ENCODE peak calls at places on chromosomes 4 and X, in six cellular contexts. R is HFF-Myc, F is body of pancreas, V is cardiac muscle cell, Z is suprapubic skin, L is transverse colon. W is an unnamed sample.

GRCh38 chrX:110222497-110223257 is 95.2 kb downstream of the AMMECR1 start:
- DNase-seq in R (no peak), F (no peak), V (no peak), Z (no peak), L (no peak), W (no peak)

GRCh38 chr4:12956026-12956425 is 528.1 kb downstream of the RAB28 start:
- DNase-seq in R (no peak), F (no peak), V (no peak), Z (no peak), L (no peak), W (no peak)

GRCh38 chr4:135840781-135841180 is 1639.2 kb upstream of the PABPC4L start:
- DNase-seq in R (no peak), F (no peak), V (no peak), Z (no peak), L (no peak), W (no peak)

GRCh38 chr4:5899881-5900280 is 7.0 kb upstream of the CRMP1 start:
- DNase-seq in R (no peak), F (no peak), V (no peak), Z (no peak), L (no peak), W (no peak)

GRCh38 chr4:54228064-54228527 is 997 bp upstream of the PDGFRA start:
- DNase-seq in R (peak; percentile 64), F (peak; percentile 59), V (peak; percentile 96), Z (peak; percentile 83), L (peak; percentile 68), W (peak; percentile 82)

GRCh38 chr4:38243385-38244053 is 283.3 kb downstream of the PTTG2 start:
- DNase-seq in R (no peak), F (no peak), V (peak; percentile 23), Z (no peak), L (peak; percentile 20), W (peak; percentile 1)

GRCh38 chrX:7330971-7331746 is 183.2 kb upstream of the PUDP start:
- DNase-seq in R (peak; percentile 58), F (no peak), V (peak; percentile 55), Z (no peak), L (no peak), W (peak; percentile 86)

GRCh38 chrX:150688911-150689451 is 4.2 kb upstream of the MTMR1 start:
- DNase-seq in R (peak; percentile 81), F (no peak), V (peak; percentile 60), Z (no peak), L (no peak), W (peak; percentile 93)

GRCh38 chr4:154739111-154739510 is 4.7 kb upstream of the LRAT start:
- DNase-seq in R (no peak), F (no peak), V (no peak), Z (no peak), L (no peak), W (no peak)

GRCh38 chr4:164446516-164446915 is 307.4 kb upstream of the SMIM31 start:
- DNase-seq in R (no peak), F (no peak), V (no peak), Z (no peak), L (no peak), W (peak; percentile 77)

GRCh38 chr4:21387683-21388082 is 560.9 kb downstream of the KCNIP4 start:
- DNase-seq in R (no peak), F (no peak), V (no peak), Z (no peak), L (no peak), W (no peak)

GRCh38 chr4:137393043-137393442 is 139.3 kb downstream of the PCDH18 start:
- DNase-seq in R (no peak), F (no peak), V (peak; percentile 58), Z (no peak), L (no peak), W (peak; percentile 61)

GRCh38 chrX:65596270-65596669 is 61.7 kb upstream of the LAS1L start:
- DNase-seq in R (no peak), F (no peak), V (peak; percentile 41), Z (no peak), L (peak; percentile 24), W (peak; percentile 65)

DNA sequence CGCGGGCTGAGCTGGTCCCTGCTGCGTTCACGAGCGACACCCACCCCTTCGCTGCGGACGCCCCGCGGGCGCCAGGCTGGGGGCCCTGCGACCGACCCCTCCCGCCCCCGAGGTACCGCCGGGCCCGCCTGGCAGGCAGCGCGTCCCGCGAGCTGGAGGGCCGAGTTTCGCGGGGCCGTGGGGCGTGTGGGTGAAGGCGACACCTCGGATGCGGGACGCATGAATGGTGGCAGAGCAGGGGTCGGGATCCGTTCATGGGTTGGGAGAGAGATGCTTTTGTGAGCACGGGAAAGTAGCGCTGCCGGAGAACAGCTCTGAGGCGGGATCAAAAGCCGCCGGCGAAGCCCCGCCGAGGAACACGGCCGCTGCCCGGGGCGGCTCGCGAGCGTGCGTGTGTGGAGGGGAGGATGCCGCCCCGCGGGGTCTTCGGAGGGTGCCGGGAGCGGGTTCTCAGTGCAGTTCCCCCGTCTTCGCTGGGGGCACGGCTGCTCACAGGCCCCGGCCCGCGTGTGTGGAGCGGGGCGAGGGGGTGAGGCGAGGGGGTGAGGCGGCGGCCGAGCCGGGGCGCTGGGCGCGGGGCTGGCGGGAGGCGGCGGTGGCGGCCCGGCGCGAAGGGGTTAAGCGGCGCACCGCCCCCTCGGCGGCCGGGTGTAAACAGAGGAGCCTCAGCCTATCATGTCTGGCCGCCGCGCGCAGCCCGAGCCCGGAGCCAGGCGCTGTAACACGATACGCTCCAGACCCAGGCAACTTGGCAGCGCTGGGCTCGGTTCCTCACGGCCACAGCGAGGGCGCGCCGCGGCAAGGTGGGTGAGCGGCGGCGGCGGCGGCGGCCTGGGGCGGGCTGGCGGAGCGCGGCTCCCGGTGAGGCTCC is 205.3 kb downstream of the TENM3 start:
- DNase-seq in R (peak; percentile 50), F (peak; percentile 91), V (peak; percentile 93), Z (peak; percentile 90), L (peak; percentile 77), W (peak; percentile 94)
- H3K4me3 ChIP-seq in R (peak overlapping the region; percentile 59), F (peak overlapping the region; percentile 55), V (peak overlapping the region; percentile 91), Z (peak overlapping the region; percentile 87), L (peak overlapping the region; percentile 39), W (peak overlapping the region; percentile 56)

DNA sequence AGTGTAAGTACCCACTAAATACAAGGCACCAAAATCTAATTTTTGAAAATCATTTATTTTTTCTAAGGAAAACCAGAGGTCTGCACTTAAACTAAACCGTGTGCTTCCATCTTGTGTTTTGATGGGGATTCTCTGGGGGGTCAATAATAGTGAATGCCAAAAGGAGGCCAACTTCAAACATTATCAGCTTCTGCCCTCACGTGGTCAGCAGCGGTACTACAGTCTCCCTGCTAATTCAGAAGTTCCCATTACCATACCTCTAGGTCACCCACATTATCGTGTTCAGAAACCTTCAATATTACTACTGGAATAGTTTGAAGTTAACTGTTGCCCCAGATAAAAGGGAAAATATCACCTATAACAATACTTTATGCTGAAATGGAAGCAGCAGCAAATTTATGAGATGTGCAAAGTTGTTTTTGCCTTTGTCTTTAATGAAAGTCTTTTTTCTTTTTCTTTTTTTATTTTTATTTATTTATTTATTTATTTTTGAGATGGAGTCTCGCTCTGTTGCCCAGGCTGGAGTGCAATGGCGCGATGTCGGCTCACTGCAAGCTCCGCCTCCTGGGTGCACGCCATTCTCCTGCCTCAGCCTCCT is 17.3 kb downstream of the CTPS2 start:
- DNase-seq in R (no peak), F (peak; percentile 61), V (peak; percentile 58), Z (peak; percentile 74), L (peak; percentile 65), W (peak; percentile 70)
- TF ChIP-seq CTCF in R (peak; percentile 69), F (peak; percentile 79), V (peak; percentile 75), Z (peak; percentile 79), L (peak; percentile 66), W (peak; percentile 95)

GRCh38 chrX:40169193-40170086 is 71.7 kb upstream of the BCOR start:
- DNase-seq in R (no peak), F (peak; percentile 57), V (peak; percentile 83), Z (peak; percentile 69), L (peak; percentile 80), W (peak; percentile 81)

GRCh38 chrX:40165861-40166260 is 68.1 kb upstream of the BCOR start:
- DNase-seq in R (no peak), F (no peak), V (no peak), Z (no peak), L (no peak), W (no peak)

GRCh38 chrX:40166582-40166981 is 68.8 kb upstream of the BCOR start:
- DNase-seq in R (no peak), F (no peak), V (no peak), Z (no peak), L (no peak), W (peak; percentile 37)

GRCh38 chrX:40168183-40169015 is 70.6 kb upstream of the BCOR start:
- DNase-seq in R (no peak), F (no peak), V (no peak), Z (peak; percentile 58), L (no peak), W (no peak)

DNA sequence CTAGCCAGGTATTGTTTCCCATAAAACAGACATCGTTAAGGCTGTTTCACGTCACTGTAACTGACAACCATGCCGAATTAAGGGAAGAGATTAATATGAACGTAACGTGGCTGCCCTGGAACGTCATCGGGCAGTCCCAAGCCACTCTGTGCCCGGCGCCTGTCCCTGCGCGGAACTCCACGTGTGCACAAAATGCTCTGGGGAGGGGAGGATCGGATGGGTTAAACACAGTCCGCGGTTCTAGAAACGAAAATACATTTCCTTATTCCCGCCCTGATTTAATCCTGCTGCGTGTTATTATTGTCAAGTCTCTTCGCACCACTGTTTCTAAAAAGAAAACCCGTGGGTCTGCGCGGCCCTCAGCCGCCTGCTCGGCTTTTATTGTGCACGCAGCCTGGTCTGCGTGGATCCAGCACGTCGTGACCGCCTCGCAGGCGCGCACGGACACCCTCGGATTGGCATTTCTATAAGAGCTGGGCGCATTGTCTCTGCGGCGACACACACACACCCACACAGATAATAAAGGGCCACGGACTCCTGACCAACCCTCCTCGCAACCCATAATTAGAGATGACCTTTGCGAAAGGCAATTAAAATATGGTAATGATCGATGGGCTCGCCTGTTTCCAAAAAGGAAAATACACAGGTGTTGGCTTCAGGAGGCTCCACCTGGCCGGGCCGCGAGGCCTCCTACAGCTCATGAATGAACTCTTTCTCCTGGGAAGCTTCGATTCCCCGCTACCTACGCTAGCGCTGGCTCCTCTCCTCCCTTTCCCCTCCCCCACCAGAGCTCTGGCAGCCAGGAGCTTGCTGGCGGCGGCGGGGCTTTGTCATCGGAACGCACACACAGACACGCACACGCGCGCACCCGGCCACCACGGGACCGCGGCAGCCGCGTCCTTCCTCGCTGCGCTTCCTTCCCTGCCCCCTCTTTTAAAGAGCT is 69.8 kb upstream of the BCOR start:
- DNase-seq in R (no peak), F (peak; percentile 56), V (no peak), Z (no peak), L (peak; percentile 44), W (no peak)
- H3K4me3 ChIP-seq in R (no peak overlapping the region), F (no peak overlapping the region), V (peak overlapping the region; percentile 21), Z (peak overlapping the region; percentile 42), L (peak overlapping the region; percentile 22), W (peak overlapping the region; percentile 22)

GRCh38 chr4:61820136-61820535 is 620.0 kb downstream of the ADGRL3 start:
- DNase-seq in R (no peak), F (no peak), V (no peak), Z (no peak), L (no peak), W (no peak)

GRCh38 chr4:61817071-61817470 is 616.9 kb downstream of the ADGRL3 start:
- DNase-seq in R (no peak), F (no peak), V (no peak), Z (no peak), L (no peak), W (no peak)
- TF ChIP-seq CTCF in R (no peak), F (no peak), V (no peak), Z (no peak), L (no peak), W (no peak)